ENCODE peak calls at places on chromosomes 3 and 15, in seven cellular contexts. O is CD8-positive, alpha-beta T cell; A is transverse colon; F is neural progenitor cell; Y is cardiac muscle cell; Q is spleen; P is OCI-LY7. C is an unnamed sample.

GRCh38 chr3:37494206-37494605 is 319.8 kb upstream of the LRRFIP2 start:
- DNase-seq in O (no peak), A (no peak), F (no peak), Y (no peak), Q (peak; percentile 78), P (no peak), C (no peak)

GRCh38 chr15:30670056-30670455 is 44.1 kb downstream of the ARHGAP11B start:
- DNase-seq in O (no peak), A (no peak), F (no peak), Y (peak; percentile 5), Q (no peak), P (no peak), C (no peak)

GRCh38 chr3:186354100-186354499 is 7.9 kb downstream of the DGKG start:
- DNase-seq in O (no peak), A (no peak), F (no peak), Y (no peak), Q (no peak), P (no peak), C (no peak)

GRCh38 chr3:30098206-30098605 is 508.2 kb upstream of the TGFBR2 start:
- DNase-seq in O (no peak), A (no peak), F (no peak), Y (no peak), Q (no peak), P (no peak), C (no peak)

GRCh38 chr3:105355355-105356063 is 11.2 kb upstream of the ALCAM start:
- DNase-seq in O (no peak), A (no peak), F (no peak), Y (no peak), Q (no peak), P (no peak), C (no peak)

GRCh38 chr15:89307791-89308190 is 26.8 kb downstream of the POLG start:
- DNase-seq in O (no peak), A (no peak), F (no peak), Y (no peak), Q (no peak), P (no peak), C (no peak)

GRCh38 chr3:101809178-101810022 is 30.4 kb downstream of the NXPE3 start:
- DNase-seq in O (peak; percentile 48), A (peak; percentile 27), F (peak; percentile 65), Y (peak; percentile 69), Q (no peak), P (peak; percentile 65), C (no peak)

GRCh38 chr15:70074380-70074779 is 23.3 kb downstream of the TLE3 start:
- DNase-seq in O (no peak), A (no peak), F (no peak), Y (no peak), Q (no peak), P (no peak), C (no peak)

GRCh38 chr3:149623819-149624218 is 34.0 kb downstream of the WWTR1 start:
- DNase-seq in O (no peak), A (no peak), F (no peak), Y (peak; percentile 60), Q (no peak), P (no peak), C (no peak)

GRCh38 chr3:102079809-102080197 is 230.5 kb downstream of the NFKBIZ start:
- DNase-seq in O (no peak), A (no peak), F (no peak), Y (no peak), Q (no peak), P (no peak), C (no peak)

GRCh38 chr3:133865136-133865855 is 30.4 kb downstream of the RAB6B start:
- DNase-seq in O (no peak), A (no peak), F (no peak), Y (no peak), Q (no peak), P (no peak), C (peak; percentile 25)

GRCh38 chr15:36004891-36005508 is 459.0 kb upstream of the DPH6 start:
- DNase-seq in O (no peak), A (no peak), F (no peak), Y (no peak), Q (no peak), P (no peak), C (no peak)

GRCh38 chr15:75177360-75178071 is 24.2 kb upstream of the C15orf39 start:
- DNase-seq in O (no peak), A (no peak), F (no peak), Y (no peak), Q (no peak), P (no peak), C (no peak)
- TF ChIP-seq CTCF in O (no peak), A (no peak), F (no peak), Y (no peak), Q (no peak), P (no peak), C (no peak)

DNA sequence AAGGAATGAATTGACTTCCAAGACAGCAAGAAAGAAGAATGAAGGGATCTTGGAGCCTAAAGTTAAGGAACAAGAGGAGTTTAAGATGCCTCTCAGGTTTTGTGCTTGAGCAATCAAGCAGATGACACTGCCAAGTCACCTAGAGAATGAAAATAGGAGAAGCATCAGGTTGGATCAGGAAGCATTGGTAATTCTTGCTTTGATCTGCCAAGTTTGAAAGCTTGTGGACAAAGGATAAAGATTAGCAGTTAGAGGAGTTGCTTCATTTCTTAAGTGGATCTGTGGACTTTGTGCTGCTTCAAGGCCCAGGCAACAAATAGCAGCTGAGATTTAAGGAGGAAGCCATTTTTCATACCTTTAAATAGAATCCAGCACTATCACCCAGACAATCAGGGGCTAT is 35.6 kb downstream of the FRMD5 start:
- DNase-seq in O (no peak), A (no peak), F (peak; percentile 67), Y (no peak), Q (no peak), P (no peak), C (no peak)
- H3K4me1 ChIP-seq in O (no peaks in the 10 kb centered on the region), A (no peaks in the 10 kb centered on the region), F (no peaks in the 10 kb centered on the region), Y (no peaks in the 10 kb centered on the region), Q (no peaks in the 10 kb centered on the region), P (no peaks in the 10 kb centered on the region), C (no peaks in the 10 kb centered on the region)

GRCh38 chr15:39918688-39919385 is 1.2 kb downstream of the GPR176 start:
- DNase-seq in O (no peak), A (no peak), F (no peak), Y (peak; percentile 78), Q (no peak), P (no peak), C (no peak)

GRCh38 chr15:39919396-39919739 is 698 bp downstream of the GPR176 start:
- DNase-seq in O (no peak), A (no peak), F (peak; percentile 54), Y (no peak), Q (no peak), P (no peak), C (no peak)

GRCh38 chr15:39921274-39921638 is 1.2 kb upstream of the GPR176 start:
- DNase-seq in O (no peak), A (no peak), F (no peak), Y (no peak), Q (no peak), P (no peak), C (no peak)

GRCh38 chr15:39920510-39921273 is 626 bp upstream of the GPR176 start:
- DNase-seq in O (peak; percentile 76), A (peak; percentile 80), F (peak; percentile 90), Y (peak; percentile 87), Q (peak; percentile 95), P (peak; percentile 61), C (peak; percentile 91)

DNA sequence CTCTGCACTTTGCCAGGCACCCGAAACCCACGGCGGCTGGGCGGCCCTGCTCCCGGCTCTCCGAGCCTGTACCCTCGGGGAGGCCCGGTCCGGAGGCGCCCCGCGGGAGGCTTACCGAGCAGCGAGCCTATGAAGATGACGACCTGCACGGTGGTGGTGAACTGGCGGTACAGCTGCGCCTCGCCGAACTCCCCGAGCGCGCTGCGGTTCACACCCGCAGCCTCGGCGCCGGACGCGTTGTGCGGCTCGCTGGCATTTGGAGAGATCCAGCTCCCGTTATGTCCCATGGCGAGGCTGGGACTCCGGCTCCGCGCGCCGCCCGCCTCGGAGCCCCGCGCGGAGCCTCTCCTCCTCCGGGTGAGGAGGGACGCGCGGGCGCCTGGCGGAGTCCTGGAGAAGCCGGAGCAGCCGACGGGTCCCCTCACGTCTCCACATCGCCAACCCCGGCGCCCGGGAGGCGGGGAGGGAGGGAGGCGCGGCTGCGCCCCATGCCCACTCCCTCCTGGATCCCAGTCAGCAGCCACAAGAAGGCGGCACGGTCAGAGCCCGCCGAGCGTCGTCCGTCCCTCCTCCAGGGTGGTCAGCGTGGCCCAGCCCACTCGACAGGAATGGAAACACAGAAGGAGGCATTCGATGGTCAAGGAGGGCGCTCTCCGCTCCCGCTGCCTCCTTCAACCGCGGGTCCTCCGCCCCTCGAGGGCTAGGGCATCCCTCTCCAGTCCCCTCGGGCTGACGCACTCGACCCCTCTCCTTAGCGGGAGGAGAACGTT is at the start of gene GPR176:
- DNase-seq in O (peak; percentile 22), A (peak; percentile 22), F (peak; percentile 76), Y (peak; percentile 90), Q (peak; percentile 83), P (no peak), C (peak; percentile 65)
- TF ChIP-seq CTCF in O (no peak), A (no peak), F (no peak), Y (peak; percentile 22), Q (no peak), P (no peak), C (no peak)

DNA sequence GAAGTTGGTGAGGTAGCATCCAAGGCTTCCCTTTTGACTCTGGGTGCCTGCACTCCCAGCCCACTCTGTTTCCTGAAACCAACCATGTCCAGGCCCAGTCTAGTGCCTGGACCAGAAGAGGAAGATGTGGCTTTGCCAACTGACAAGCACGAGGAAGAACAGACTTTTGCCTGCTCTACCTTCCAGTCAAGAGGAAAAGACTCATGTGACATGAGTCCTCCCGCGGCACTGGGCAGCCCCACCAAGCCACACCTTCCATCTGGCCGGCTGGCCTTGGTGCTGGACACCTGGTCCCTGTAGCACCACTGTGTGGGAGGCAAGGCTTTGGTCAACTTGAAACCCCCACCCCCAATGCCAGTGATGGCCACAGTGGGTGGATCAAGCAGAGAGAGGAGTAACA is 12.6 kb downstream of the CHDH start:
- DNase-seq in O (no peak), A (no peak), F (no peak), Y (no peak), Q (no peak), P (no peak), C (no peak)
- H3K4me1 ChIP-seq in O (no peaks in the 10 kb centered on the region), A (peaks cover 8% of the 10 kb centered on the region), F (no peaks in the 10 kb centered on the region), Y (no peaks in the 10 kb centered on the region), Q (no peaks in the 10 kb centered on the region), P (no peaks in the 10 kb centered on the region), C (no peaks in the 10 kb centered on the region)

C was measured in upper lobe of right lung.